ENCODE peak calls at places on chromosomes 1 and 21, in five cellular contexts. O, J, E, A and Y are unnamed samples.

GRCh38 chr1:201591348-201591747 is 52.4 kb downstream of the NAV1 start:
- DNase-seq in O (no peak), J (no peak), E (no peak), A (no peak), Y (no peak)

GRCh38 chr1:185987611-185988441 is 253.6 kb downstream of the HMCN1 start:
- DNase-seq in O (no peak), J (no peak), E (no peak), A (no peak), Y (no peak)

GRCh38 chr1:221284028-221284427 is 404.8 kb downstream of the HLX start:
- DNase-seq in O (peak; percentile 15), J (no peak), E (peak; percentile 85), A (peak; percentile 25), Y (peak; percentile 93)

GRCh38 chr1:18631496-18632217 is 1.0 kb downstream of the PAX7 start:
- DNase-seq in O (no peak), J (no peak), E (no peak), A (no peak), Y (no peak)

GRCh38 chr1:2580691-2581090 is 5.9 kb upstream of the PRXL2B start:
- DNase-seq in O (no peak), J (no peak), E (no peak), A (no peak), Y (no peak)

GRCh38 chr1:153805042-153805745 is 30.0 kb downstream of the SLC27A3 start:
- DNase-seq in O (peak; percentile 78), J (no peak), E (peak; percentile 92), A (peak; percentile 96), Y (peak; percentile 56)

GRCh38 chr1:43199093-43199726 is 27.1 kb downstream of the CFAP57 start:
- DNase-seq in O (no peak), J (no peak), E (no peak), A (peak; percentile 11), Y (no peak)

GRCh38 chr1:46285730-46286477 is 17.5 kb downstream of the LRRC41 start:
- DNase-seq in O (no peak), J (no peak), E (no peak), A (no peak), Y (no peak)

GRCh38 chr1:41891403-41891896 is 27.3 kb downstream of the HIVEP3 start:
- DNase-seq in O (no peak), J (no peak), E (peak; percentile 54), A (peak; percentile 93), Y (no peak)

GRCh38 chr1:204990059-204990664 is 52.9 kb upstream of the CNTN2 start:
- DNase-seq in O (no peak), J (no peak), E (no peak), A (no peak), Y (no peak)

GRCh38 chr1:236753964-236754363 is 41.1 kb upstream of the MTR start:
- DNase-seq in O (no peak), J (no peak), E (no peak), A (no peak), Y (no peak)

GRCh38 chr1:205438213-205439158 is 16.6 kb upstream of the LEMD1 start:
- DNase-seq in O (peak; percentile 45), J (no peak), E (peak; percentile 65), A (no peak), Y (peak; percentile 57)

GRCh38 chr1:52368383-52369172 is 2.6 kb upstream of the CC2D1B start:
- DNase-seq in O (peak; percentile 48), J (peak; percentile 76), E (peak; percentile 32), A (peak; percentile 81), Y (peak; percentile 15)

GRCh38 chr21:42523211-42523610 is 9.6 kb downstream of the SLC37A1 start:
- DNase-seq in O (no peak), J (no peak), E (no peak), A (no peak), Y (no peak)

GRCh38 chr21:42523941-42524340 is 10.3 kb downstream of the SLC37A1 start:
- DNase-seq in O (no peak), J (no peak), E (no peak), A (no peak), Y (no peak)

GRCh38 chr21:42525676-42526378 is 12.2 kb downstream of the SLC37A1 start:
- DNase-seq in O (no peak), J (no peak), E (no peak), A (no peak), Y (no peak)

GRCh38 chr21:42525228-42525604 is 11.6 kb downstream of the SLC37A1 start:
- DNase-seq in O (no peak), J (no peak), E (peak; percentile 15), A (peak; percentile 51), Y (no peak)

GRCh38 chr21:42524341-42525227 is 10.9 kb downstream of the SLC37A1 start:
- DNase-seq in O (no peak), J (no peak), E (peak; percentile 52), A (peak; percentile 91), Y (peak; percentile 56)
- H3K9ac ChIP-seq in O (no peak overlapping the region), J (peak overlapping the region; percentile 33), E (no peak overlapping the region), A (peak overlapping the region; percentile 71), Y (peak overlapping the region; percentile 32)

GRCh38 chr21:38506606-38507331 is 8.5 kb upstream of the ERG start:
- DNase-seq in O (no peak), J (no peak), E (no peak), A (no peak), Y (no peak)

GRCh38 chr21:38505654-38506523 is 7.6 kb upstream of the ERG start:
- DNase-seq in O (peak; percentile 42), J (peak; percentile 72), E (peak; percentile 71), A (peak; percentile 69), Y (peak; percentile 62)

GRCh38 chr21:38500073-38500472 is 1.8 kb upstream of the ERG start:
- DNase-seq in O (no peak), J (no peak), E (no peak), A (no peak), Y (peak; percentile 6)

GRCh38 chr21:38504056-38504455 is 5.8 kb upstream of the ERG start:
- DNase-seq in O (no peak), J (no peak), E (no peak), A (no peak), Y (no peak)

GRCh38 chr21:38503588-38503987 is 5.3 kb upstream of the ERG start:
- DNase-seq in O (no peak), J (no peak), E (peak; percentile 3), A (no peak), Y (peak; percentile 93)
- H3K9ac ChIP-seq in O (no peak overlapping the region), J (no peak overlapping the region), E (no peak overlapping the region), A (no peak overlapping the region), Y (peak overlapping the region; percentile 53)

DNA sequence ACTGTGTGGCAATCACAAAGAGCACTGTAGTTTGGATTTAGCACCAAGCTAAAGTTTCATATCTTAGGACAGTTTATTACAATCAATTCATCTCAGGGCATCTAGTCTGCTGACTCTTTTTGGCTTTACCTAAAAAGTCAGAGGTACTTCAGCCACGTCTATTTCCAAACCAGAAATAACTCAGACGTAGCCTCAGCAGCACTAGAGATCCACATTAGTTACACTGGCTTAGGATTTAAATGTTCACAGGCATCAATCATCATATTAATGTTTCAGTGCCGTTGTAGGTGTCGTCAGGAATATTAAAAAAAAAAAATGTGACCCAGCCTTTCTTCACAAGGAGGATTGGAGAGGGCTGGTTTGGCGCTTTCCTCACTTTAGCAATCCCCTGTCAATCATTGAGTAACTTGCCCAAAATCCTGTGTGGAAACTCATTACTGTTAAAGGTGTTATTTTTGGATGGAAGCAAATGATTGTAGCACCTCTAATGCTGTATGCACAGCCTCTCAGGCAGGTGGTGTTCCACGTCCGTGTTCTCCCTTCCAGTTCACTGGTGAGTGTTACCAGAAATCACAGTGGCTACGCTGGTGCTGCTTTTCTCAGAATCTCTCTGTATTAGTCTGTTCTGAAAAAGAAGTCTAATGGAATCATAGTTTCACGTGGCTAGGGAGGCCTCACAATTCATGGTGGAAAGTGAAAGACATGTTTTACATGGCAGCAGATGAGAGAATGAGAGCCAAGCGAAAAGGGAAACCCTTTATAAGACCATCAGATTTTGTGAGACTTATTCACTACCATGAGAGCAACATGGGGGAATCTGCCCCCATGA is 45.4 kb downstream of the NEK7 start:
- DNase-seq in O (no peak), J (no peak), E (no peak), A (peak; percentile 14), Y (no peak)
- H3K9ac ChIP-seq in O (no peak overlapping the region), J (no peak overlapping the region), E (no peak overlapping the region), A (no peak overlapping the region), Y (no peak overlapping the region)

DNA sequence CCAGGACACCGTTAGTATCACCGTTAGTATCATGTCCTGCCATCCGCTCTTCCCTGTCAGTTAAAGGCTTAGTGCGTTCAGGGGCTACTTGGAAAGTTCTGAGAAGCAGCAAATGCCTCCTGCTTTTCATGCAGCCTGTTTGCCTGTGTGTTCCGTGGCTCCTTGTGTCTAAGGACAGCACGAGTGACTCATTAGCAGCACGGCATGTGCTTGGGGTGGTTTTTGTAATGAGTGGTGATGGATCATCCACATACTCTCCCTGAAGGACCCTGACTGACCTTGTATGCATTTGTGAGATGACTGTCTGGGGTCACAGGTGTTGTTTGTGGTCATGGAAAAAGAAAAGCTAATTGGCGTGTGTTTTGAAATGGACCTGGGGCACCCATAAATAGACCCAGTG is 221.9 kb downstream of the PBX1 start:
- DNase-seq in O (no peak), J (no peak), E (peak; percentile 94), A (no peak), Y (peak; percentile 91)
- H3K9ac ChIP-seq in O (no peak overlapping the region), J (no peak overlapping the region), E (peak overlapping the region; percentile 50), A (no peak overlapping the region), Y (peak overlapping the region; percentile 52)

DNA sequence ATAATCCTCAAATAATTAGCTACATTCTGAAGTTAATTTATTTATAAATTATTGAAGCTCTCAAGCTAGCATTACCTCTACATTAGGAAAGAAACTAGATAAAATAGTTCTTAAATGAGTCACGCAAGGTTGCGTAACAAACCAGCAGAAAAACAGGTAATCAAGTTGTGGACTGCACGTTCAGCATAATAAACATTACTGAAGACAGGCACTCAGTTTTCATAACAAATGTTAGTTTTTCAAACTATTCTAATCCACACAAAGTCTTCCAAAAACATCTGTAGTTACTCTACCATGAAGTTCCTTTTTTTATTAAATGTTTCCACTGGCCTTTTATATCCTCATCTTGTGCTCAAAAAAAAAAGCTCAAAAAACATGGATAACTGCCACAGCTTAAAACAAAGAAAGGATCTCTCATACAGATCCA is 1.3 kb downstream of the TOR1AIP2 start:
- DNase-seq in O (no peak), J (no peak), E (peak; percentile 61), A (no peak), Y (peak; percentile 47)
- H3K9ac ChIP-seq in O (peak overlapping the region; percentile 86), J (peak overlapping the region; percentile 47), E (peak overlapping the region; percentile 50), A (no peak overlapping the region), Y (peak overlapping the region; percentile 85)